ENCODE peak calls at places on chromosomes 6 and 20, in six cellular contexts. U is fibroblast of lung, W is neural progenitor cell, N is PC-3, C is A673, X is DND-41. E is an unnamed sample.

GRCh38 chr6:52389626-52390360 is 27.8 kb downstream of the PAQR8 start:
- DNase-seq in X (peak; percentile 79), W (no peak), U (peak; percentile 15), C (peak; percentile 41), N (peak; percentile 91), E (peak; percentile 72)

GRCh38 chr6:373773-374724 is 17.5 kb upstream of the IRF4 start:
- DNase-seq in U (peak; percentile 48), N (no peak), W (no peak), C (no peak), X (no peak), E (no peak)

GRCh38 chr6:94389218-94389617 is 969.9 kb upstream of the EPHA7 start:
- DNase-seq in N (peak; percentile 47), U (no peak), W (no peak), C (no peak), X (no peak), E (peak; percentile 2)

GRCh38 chr6:146850238-146850896 is 251.6 kb downstream of the ADGB start:
- DNase-seq in W (no peak), C (peak; percentile 21), X (no peak), U (peak; percentile 58), N (peak; percentile 45), E (peak; percentile 32)

GRCh38 chr20:58342104-58342945 is 32.8 kb downstream of the RAB22A start:
- DNase-seq in W (no peak), X (no peak), U (peak; percentile 19), N (peak; percentile 97), C (peak; percentile 2), E (peak; percentile 71)

GRCh38 chr6:90298459-90299053 is 1.9 kb upstream of the BACH2 start:
- DNase-seq in C (no peak), U (no peak), N (no peak), W (no peak), X (no peak), E (no peak)

GRCh38 chr6:124226396-124226795 is 422.7 kb downstream of the NKAIN2 start:
- DNase-seq in C (no peak), U (peak; percentile 57), N (no peak), W (no peak), X (no peak), E (peak; percentile 55)

GRCh38 chr6:3471286-3471685 is 14.4 kb upstream of the SLC22A23 start:
- DNase-seq in N (no peak), W (no peak), X (no peak), C (no peak), U (no peak), E (no peak)

GRCh38 chr20:50242863-50243609 is 52.4 kb downstream of the CEBPB start:
- DNase-seq in U (no peak), N (peak; percentile 94), W (no peak), X (no peak), C (no peak), E (peak; percentile 93)

GRCh38 chr6:110746680-110747079 is 68.6 kb downstream of the CDK19 start:
- DNase-seq in C (no peak), W (no peak), U (no peak), X (no peak), N (no peak), E (no peak)

GRCh38 chr20:63743210-63743970 is 3.8 kb downstream of the SLC2A4RG start:
- DNase-seq in X (no peak), W (no peak), N (no peak), C (no peak), U (no peak), E (no peak)

GRCh38 chr6:13289789-13290318 is 38.5 kb downstream of the TBC1D7 start:
- DNase-seq in N (no peak), U (no peak), W (no peak), X (no peak), C (no peak), E (no peak)

GRCh38 chr20:9759392-9759791 is 79.5 kb downstream of the PAK5 start:
- DNase-seq in W (no peak), N (no peak), X (no peak), C (no peak), U (no peak), E (no peak)

GRCh38 chr6:40631760-40632159 is 44.6 kb upstream of the LRFN2 start:
- DNase-seq in C (no peak), X (no peak), N (no peak), U (no peak), W (peak; percentile 15), E (no peak)

GRCh38 chr20:47684306-47685080 is 100.8 kb downstream of the SULF2 start:
- DNase-seq in C (no peak), N (no peak), X (no peak), U (no peak), W (no peak), E (no peak)

GRCh38 chr6:144330017-144330416 is 44.9 kb downstream of the UTRN start:
- DNase-seq in C (no peak), N (no peak), U (no peak), W (no peak), X (no peak), E (no peak)

GRCh38 chr20:60993647-60994046 is 258.4 kb upstream of the CDH4 start:
- DNase-seq in N (peak; percentile 2), X (peak; percentile 39), W (no peak), C (peak; percentile 24), U (peak; percentile 17), E (no peak)

GRCh38 chr6:44216677-44217331 is at the start of gene MYMX:
- DNase-seq in W (peak; percentile 77), C (no peak), U (no peak), X (no peak), N (no peak), E (no peak)
- H3K4me1 ChIP-seq in W (peaks cover 36% of the 10 kb centered on the region), C (peaks cover 31% of the 10 kb centered on the region), U (peaks cover 14% of the 10 kb centered on the region), X (peaks cover 6% of the 10 kb centered on the region), N (peaks cover 18% of the 10 kb centered on the region), E (peaks cover 23% of the 10 kb centered on the region)

DNA sequence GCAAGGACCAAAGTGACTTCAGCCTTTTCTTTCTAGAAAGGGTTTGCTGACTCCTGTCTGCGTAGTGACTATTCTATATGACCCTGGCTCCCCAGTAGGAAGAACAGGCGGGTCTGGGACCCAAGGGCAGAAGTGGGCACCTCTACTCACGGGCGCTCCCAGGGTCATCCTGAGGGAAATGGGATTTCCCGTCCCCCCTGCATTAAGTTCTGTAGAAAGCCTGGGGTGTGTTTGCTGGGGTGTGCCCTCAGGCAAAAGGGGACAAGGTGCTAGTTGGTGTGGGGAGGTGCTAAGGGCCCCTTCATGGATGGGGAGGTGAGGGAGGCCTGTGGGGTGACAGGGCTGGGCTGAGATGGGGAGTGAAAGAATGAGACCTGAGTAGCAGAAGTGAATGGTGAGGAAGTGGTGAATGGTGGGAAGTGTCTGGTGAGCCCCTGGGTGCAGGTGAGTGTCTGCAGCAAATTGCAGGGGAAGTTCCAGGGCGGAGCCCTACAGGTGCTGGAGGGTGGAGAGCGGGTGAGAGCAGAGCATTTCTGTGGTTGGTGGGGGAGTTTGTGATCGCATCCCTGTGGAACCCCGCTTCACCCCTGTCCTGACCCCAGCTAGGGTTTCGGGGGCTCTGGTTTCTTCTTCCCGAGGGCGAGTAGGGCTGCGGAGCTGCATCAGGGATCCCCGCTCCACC is 21.1 kb downstream of the RAET1L start:
- DNase-seq in C (no peak), U (no peak), N (no peak), W (no peak), X (no peak), E (no peak)
- TF ChIP-seq EZH2 in C (no peak), U (no peak), N (no peak), W (no peak), X (no peak), E (no peak)

GRCh38 chr20:12410783-12411182 is 493.1 kb downstream of the BTBD3 start:
- DNase-seq in U (no peak), N (peak; percentile 49), W (no peak), X (no peak), C (no peak), E (peak; percentile 36)
- H3K4me1 ChIP-seq in U (no peaks in the 10 kb centered on the region), N (peaks cover 40% of the 10 kb centered on the region), W (peaks cover 3% of the 10 kb centered on the region), X (no peaks in the 10 kb centered on the region), C (no peaks in the 10 kb centered on the region), E (peaks cover 26% of the 10 kb centered on the region)

GRCh38 chr6:98841589-98842488 is 7.5 kb downstream of the POU3F2 start:
- DNase-seq in U (no peak), W (peak; percentile 44), X (no peak), C (no peak), N (no peak), E (no peak)
- TF ChIP-seq EZH2 in U (no peak), W (peak; percentile 91), X (no peak), C (no peak), N (no peak), E (peak; percentile 76)

GRCh38 chr6:154488802-154489437 is 21.6 kb downstream of the CNKSR3 start:
- DNase-seq in C (no peak), N (peak; percentile 62), W (no peak), X (no peak), U (peak; percentile 75), E (peak; percentile 31)

GRCh38 chr6:154491567-154492470 is 18.7 kb downstream of the CNKSR3 start:
- DNase-seq in W (no peak), N (no peak), X (no peak), U (no peak), C (no peak), E (no peak)

GRCh38 chr6:154485784-154486183 is 24.7 kb downstream of the CNKSR3 start:
- DNase-seq in W (no peak), N (no peak), U (peak; percentile 20), C (no peak), X (no peak), E (no peak)

GRCh38 chr6:154488276-154488627 is 22.2 kb downstream of the CNKSR3 start:
- DNase-seq in C (no peak), X (no peak), W (no peak), U (peak; percentile 55), N (no peak), E (no peak)

GRCh38 chr6:154487367-154488275 is 22.9 kb downstream of the CNKSR3 start:
- DNase-seq in N (no peak), X (no peak), C (no peak), U (no peak), W (no peak), E (no peak)
- H3K4me1 ChIP-seq in N (peaks cover 39% of the 10 kb centered on the region), X (no peaks in the 10 kb centered on the region), C (peaks cover 22% of the 10 kb centered on the region), U (peaks cover 9% of the 10 kb centered on the region), W (peaks cover 14% of the 10 kb centered on the region), E (peaks cover 7% of the 10 kb centered on the region)

GRCh38 chr20:54475334-54476287 is at the start of gene DOK5:
- DNase-seq in W (peak; percentile 74), X (no peak), N (no peak), U (peak; percentile 54), C (peak; percentile 52), E (peak; percentile 3)
- TF ChIP-seq EZH2 in W (peak; percentile 21), X (no peak), N (no peak), U (no peak), C (no peak), E (peak; percentile 39)

DNA sequence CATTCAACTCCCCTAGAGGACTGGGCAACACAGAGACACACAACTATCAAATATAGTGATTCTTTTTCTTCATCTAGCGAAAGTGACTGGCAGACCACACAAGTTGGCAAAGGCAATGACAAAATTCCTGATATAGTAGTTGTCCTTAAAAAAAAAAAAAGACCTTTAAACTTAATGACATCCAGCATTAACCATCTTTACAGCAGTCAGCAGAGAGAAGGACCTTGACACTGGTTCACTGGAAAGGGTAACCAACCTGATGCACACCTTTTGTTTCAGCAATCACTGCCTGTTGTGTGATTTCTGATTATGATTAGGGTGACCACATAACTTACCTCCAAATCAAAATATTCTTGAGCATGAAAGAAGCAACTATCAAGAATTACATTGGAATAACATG is 1.7 kb upstream of the CNKSR3 start:
- DNase-seq in U (no peak), C (no peak), X (no peak), W (no peak), N (no peak), E (no peak)
- H3K4me1 ChIP-seq in U (peaks cover 5% of the 10 kb centered on the region), C (peaks cover 44% of the 10 kb centered on the region), X (no peaks in the 10 kb centered on the region), W (peaks cover 30% of the 10 kb centered on the region), N (peaks cover 11% of the 10 kb centered on the region), E (peaks cover 14% of the 10 kb centered on the region)